ENCODE peak calls at places on chromosomes 7 and 10, in five cellular contexts. T is stimulated activated CD4-positive, alpha-beta T cell treated with anti-CD3 and anti-CD28 coated beads, Interleukin-2, amount 100 ng/mL, for 48 hours; Z is stimulated activated naive B cell treated with anti-CD40 and anti-IgM and Interleukin-4, amounts not matched to agents 10 μg/mL and 1 μg/mL and 100 μg/mL, for 72 hours; X is HFFc6; N is mesothelial cell of epicardium. G is an unnamed sample.

GRCh38 chr7:147646568-147646967 is 944.0 kb upstream of the C7orf33 start:
- DNase-seq in T (no peak), Z (no peak), X (no peak), N (no peak), G (no peak)

GRCh38 chr7:78326189-78326588 is 527.6 kb downstream of the PHTF2 start:
- DNase-seq in T (no peak), Z (no peak), X (peak), N (no peak), G (no peak)

GRCh38 chr10:28722065-28722803 is 44.9 kb downstream of the BAMBI start:
- DNase-seq in T (peak), Z (no peak), X (no peak), N (no peak), G (peak)

GRCh38 chr7:134995239-134996096 is 9.2 kb downstream of the AGBL3 start:
- DNase-seq in T (no peak), Z (peak), X (no peak), N (no peak), G (peak)

GRCh38 chr10:8404721-8405120 is 350.2 kb downstream of the GATA3 start:
- DNase-seq in T (no peak), Z (peak), X (no peak), N (no peak), G (peak)

GRCh38 chr10:24096281-24096680 is 112.7 kb upstream of the KIAA1217 start:
- DNase-seq in T (no peak), Z (no peak), X (no peak), N (no peak), G (no peak)

GRCh38 chr7:38873433-38873832 is 35.6 kb downstream of the VPS41 start:
- DNase-seq in T (no peak), Z (no peak), X (no peak), N (no peak), G (no peak)

GRCh38 chr10:78886129-78886528 is 182.6 kb upstream of the ZMIZ1 start:
- DNase-seq in T (no peak), Z (no peak), X (no peak), N (no peak), G (no peak)

GRCh38 chr10:124231188-124232135 is 138.1 kb upstream of the CHST15 start:
- DNase-seq in T (peak), Z (peak), X (no peak), N (no peak), G (peak)

GRCh38 chr7:43856996-43857395 is 12.3 kb downstream of the MRPS24 start:
- DNase-seq in T (no peak), Z (no peak), X (peak), N (no peak), G (no peak)

GRCh38 chr7:51029586-51030230 is 247.0 kb upstream of the GRB10 start:
- DNase-seq in T (no peak), Z (no peak), X (peak), N (no peak), G (no peak)

GRCh38 chr10:131186547-131187253 is 124.8 kb downstream of the TCERG1L start:
- DNase-seq in T (no peak), Z (no peak), X (no peak), N (no peak), G (no peak)

GRCh38 chr10:21272585-21273399 is 252.7 kb downstream of the SKIDA1 start:
- DNase-seq in T (no peak), Z (no peak), X (no peak), N (no peak), G (no peak)

GRCh38 chr7:2481195-2481594 is 5.0 kb upstream of the GRIFIN start:
- DNase-seq in T (no peak), Z (no peak), X (no peak), N (no peak), G (no peak)